ENCODE peak calls at places on chromosomes 11 and 22, in seven cellular contexts. N, Y, L, A, R, H and Q are unnamed samples. For H3K9me3, the result is how much of the 10 kb centered on the place peaks cover.

GRCh38 chr11:73320786-73321325 is 12.8 kb downstream of the ARHGEF17 start:
- DNase-seq in A (no peak), R (no peak), H (no peak), Y (no peak), L (no peak), N (no peak), Q (no peak)

GRCh38 chr22:20951932-20952380 is 15.1 kb upstream of the AIFM3 start:
- DNase-seq in L (no peak), N (peak), A (no peak), H (no peak), R (peak), Y (no peak), Q (no peak)

GRCh38 chr11:112722876-112723275 is 238.3 kb upstream of the NCAM1 start:
- DNase-seq in Y (no peak), A (no peak), R (no peak), N (no peak), H (no peak), L (no peak), Q (no peak)

GRCh38 chr22:36160499-36160942 is at the start of gene APOL3:
- DNase-seq in Y (peak), H (no peak), L (peak), A (peak), N (peak), R (peak), Q (no peak)

GRCh38 chr11:111327908-111328624 is 29.7 kb downstream of the POU2AF3 start:
- DNase-seq in A (no peak), H (no peak), N (no peak), Y (peak), L (peak), R (no peak), Q (no peak)

GRCh38 chr22:26756675-26757293 is 99.4 kb downstream of the MIAT start:
- DNase-seq in A (peak), N (peak), Y (peak), H (no peak), R (peak), L (peak), Q (no peak)

GRCh38 chr22:46053563-46054090 is 76.7 kb upstream of the WNT7B start:
- DNase-seq in R (peak), A (peak), N (peak), Y (peak), L (peak), H (peak), Q (no peak)

GRCh38 chr22:17303840-17304779 is 65.2 kb upstream of the CECR2 start:
- DNase-seq in H (no peak), Y (no peak), N (peak), R (no peak), L (no peak), A (no peak), Q (no peak)

GRCh38 chr11:110185599-110185998 is 92.4 kb downstream of the ZC3H12C start:
- DNase-seq in L (no peak), R (no peak), Y (no peak), H (no peak), N (no peak), A (no peak), Q (no peak)

GRCh38 chr22:29700206-29700948 is 19.4 kb upstream of the CABP7 start:
- DNase-seq in H (no peak), A (no peak), N (no peak), Y (no peak), R (peak), L (no peak), Q (no peak)

GRCh38 chr11:3831378-3832239 is 9.2 kb downstream of the RHOG start:
- DNase-seq in L (no peak), N (no peak), R (no peak), A (no peak), H (no peak), Y (peak), Q (no peak)

GRCh38 chr11:122367809-122368231 is 251.8 kb upstream of the BLID start:
- DNase-seq in R (no peak), A (no peak), Y (no peak), L (peak), H (no peak), N (no peak), Q (peak)

GRCh38 chr22:17213976-17214375 is 5.3 kb downstream of the ADA2 start:
- DNase-seq in L (peak), H (no peak), A (no peak), N (peak), Y (peak), R (peak), Q (no peak)

GRCh38 chr22:45200862-45201511 is 37.3 kb downstream of the NUP50 start:
- DNase-seq in R (no peak), A (no peak), L (no peak), H (no peak), Y (no peak), N (no peak), Q (peak)

GRCh38 chr11:58905716-58906547 is 33.4 kb upstream of the GLYATL1 start:
- DNase-seq in L (peak), A (peak), H (peak), R (peak), N (peak), Y (peak), Q (peak)

GRCh38 chr11:13669544-13670488 is 1.3 kb downstream of the FAR1 start:
- DNase-seq in R (no peak), N (no peak), A (no peak), H (no peak), L (no peak), Y (no peak), Q (no peak)

GRCh38 chr11:118398797-118399564 is 2.4 kb upstream of the ATP5MG start:
- DNase-seq in N (no peak), H (no peak), A (no peak), Y (no peak), R (no peak), L (no peak), Q (no peak)

GRCh38 chr22:38901111-38901641 is 29.2 kb upstream of the CBX6 start:
- DNase-seq in R (no peak), Y (no peak), A (no peak), L (no peak), N (no peak), H (no peak), Q (no peak)

GRCh38 chr11:7332962-7333361 is 81.3 kb downstream of the SYT9 start:
- DNase-seq in Y (no peak), R (no peak), N (no peak), L (no peak), H (no peak), A (no peak), Q (no peak)

GRCh38 chr11:12285106-12285505 is 92.3 kb upstream of the PARVA start:
- DNase-seq in L (no peak), Y (no peak), A (no peak), R (no peak), N (no peak), H (no peak), Q (peak)

GRCh38 chr22:36879775-36880174 is 19.0 kb downstream of the NCF4 start:
- DNase-seq in N (no peak), Y (no peak), R (no peak), A (no peak), H (no peak), L (no peak), Q (no peak)

GRCh38 chr22:31048570-31048969 is 32.5 kb upstream of the SMTN start:
- DNase-seq in H (no peak), R (no peak), Y (no peak), L (no peak), A (no peak), N (no peak), Q (no peak)

GRCh38 chr11:34242037-34242625 is 115.7 kb downstream of the ABTB2 start:
- DNase-seq in H (peak), L (no peak), R (no peak), N (no peak), A (no peak), Y (no peak), Q (no peak)

GRCh38 chr11:61803889-61804647 is 11.4 kb downstream of the FEN1 start:
- DNase-seq in L (no peak), H (no peak), N (no peak), R (no peak), A (no peak), Y (no peak), Q (no peak)

GRCh38 chr11:130451261-130452019 is 3.0 kb downstream of the ADAMTS15 start:
- DNase-seq in N (peak), R (no peak), H (no peak), A (no peak), L (no peak), Y (peak), Q (no peak)

GRCh38 chr11:17314232-17314547 is 37.4 kb upstream of the NCR3LG1 start:
- DNase-seq in A (no peak), N (no peak), R (no peak), L (no peak), Y (no peak), H (no peak), Q (peak)

GRCh38 chr11:44185522-44185921 is 90.0 kb downstream of the EXT2 start:
- DNase-seq in Y (no peak), L (no peak), A (no peak), R (no peak), H (no peak), N (no peak), Q (no peak)

GRCh38 chr11:48050304-48050703 is 69.9 kb downstream of the PTPRJ start:
- DNase-seq in N (no peak), Y (no peak), R (no peak), H (no peak), L (no peak), A (no peak), Q (no peak)

GRCh38 chr11:76665172-76665571 is 5.4 kb downstream of the LRRC32 start:
- DNase-seq in N (no peak), H (no peak), L (no peak), A (no peak), Y (no peak), R (peak), Q (no peak)

GRCh38 chr11:47400813-47401279 is 7.5 kb upstream of the SLC39A13 start:
- DNase-seq in Y (no peak), R (no peak), A (no peak), H (no peak), L (no peak), N (no peak), Q (no peak)

GRCh38 chr11:846496-847098 is 3.9 kb downstream of the TSPAN4 start:
- DNase-seq in N (no peak), Y (no peak), L (no peak), A (no peak), R (no peak), H (no peak), Q (no peak)

GRCh38 chr11:17494019-17494418 is 17.4 kb upstream of the ABCC8 start:
- DNase-seq in L (no peak), H (no peak), R (no peak), Y (no peak), N (no peak), A (no peak), Q (no peak)

GRCh38 chr11:34792143-34792542 is 124.0 kb downstream of the APIP start:
- DNase-seq in R (no peak), L (no peak), N (no peak), Y (no peak), H (no peak), A (no peak), Q (no peak)

DNA sequence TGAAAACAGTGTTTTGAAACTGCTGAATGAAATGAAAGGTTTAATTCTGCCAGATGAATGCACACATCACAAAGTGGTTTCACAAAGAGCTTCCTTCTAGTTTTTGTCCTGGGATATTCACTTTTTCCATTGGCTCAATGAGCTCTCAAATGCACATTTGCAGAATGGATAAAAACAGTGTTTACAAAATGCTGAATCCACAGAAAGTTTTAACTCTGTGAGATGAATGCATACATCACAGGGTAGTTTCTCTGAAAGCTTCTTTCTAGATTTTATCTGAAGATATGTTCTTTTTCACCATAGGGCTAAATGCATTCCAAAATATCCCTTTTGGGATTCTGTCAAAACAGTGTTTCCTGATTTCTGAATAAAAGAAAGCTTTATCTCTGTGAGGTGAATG is 237.6 kb downstream of the OR4A5 start:
- DNase-seq in L (no peak), H (no peak), A (no peak), R (no peak), Y (no peak), N (no peak), Q (no peak)
- H3K9me3 ChIP-seq in L (under half), H (under half), A (half or more), R (under half), Y (half or more), N (half or more), Q (under half)

GRCh38 chr11:86418929-86419328 is 44.2 kb downstream of the CCDC81 start:
- DNase-seq in Y (no peak), R (no peak), A (no peak), H (no peak), N (no peak), L (no peak), Q (no peak)
- TF ChIP-seq CTCF in Y (no peak), R (no peak), A (no peak), H (no peak), N (no peak), L (no peak), Q (peak)

DNA sequence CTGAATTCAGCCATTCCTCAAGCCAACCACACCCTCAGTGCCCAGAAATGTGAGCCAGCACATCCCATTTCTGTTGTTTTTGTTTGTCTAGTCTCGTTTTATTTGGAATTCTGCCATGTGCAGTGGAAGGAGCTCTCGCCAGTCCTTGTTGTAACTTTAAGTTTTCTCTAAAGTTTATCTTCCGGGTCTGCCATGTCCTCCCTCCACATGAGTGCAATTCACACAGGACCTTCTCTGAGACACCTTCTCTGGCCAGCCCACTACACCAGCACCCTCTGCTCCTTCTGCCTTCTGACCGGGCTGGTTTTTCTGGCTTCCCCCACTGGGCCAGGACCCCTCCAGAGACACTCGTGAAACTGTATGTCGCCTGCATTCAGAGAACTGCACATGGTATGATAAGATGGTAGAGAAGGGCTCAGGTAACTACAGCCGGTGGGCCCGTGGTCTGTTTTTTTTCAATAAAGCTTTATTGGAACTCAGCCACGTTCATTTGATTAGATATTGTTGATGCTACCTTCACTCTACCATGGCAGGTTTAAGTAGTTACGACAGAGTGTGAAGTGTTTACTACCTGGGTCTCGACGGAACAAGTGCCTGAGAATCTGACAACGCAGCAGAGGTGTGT is 513.9 kb downstream of the TBC1D22A start:
- DNase-seq in A (no peak), H (no peak), L (no peak), N (no peak), R (no peak), Y (no peak), Q (no peak)
- H3K9me3 ChIP-seq in A (under half), H (under half), L (under half), N (under half), R (under half), Y (under half), Q (under half)

GRCh38 chr22:23857606-23858483 is at the start of gene SLC2A11:
- DNase-seq in R (peak), L (peak), A (peak), N (peak), H (peak), Y (peak), Q (peak)

GRCh38 chr22:23856721-23857605 is 712 bp upstream of the SLC2A11 start:
- DNase-seq in A (peak), Y (no peak), L (peak), H (peak), N (peak), R (peak), Q (no peak)

GRCh38 chr22:23859201-23859600 is 1.5 kb downstream of the SLC2A11 start:
- DNase-seq in Y (no peak), R (no peak), L (peak), H (no peak), N (no peak), A (no peak), Q (no peak)

GRCh38 chr22:23862103-23862502 is 4.4 kb downstream of the SLC2A11 start:
- DNase-seq in R (no peak), H (peak), Y (no peak), N (peak), L (peak), A (no peak), Q (no peak)

GRCh38 chr22:23858484-23858815 is 775 bp downstream of the SLC2A11 start:
- DNase-seq in N (no peak), H (no peak), A (no peak), L (no peak), Y (no peak), R (no peak), Q (no peak)
- TF ChIP-seq CTCF in N (no peak), H (no peak), A (no peak), L (no peak), Y (no peak), R (no peak), Q (peak)

GRCh38 chr22:40429481-40429880 is 59.1 kb downstream of the SGSM3 start:
- DNase-seq in N (no peak), A (no peak), H (no peak), Y (no peak), R (no peak), L (no peak), Q (no peak)

GRCh38 chr22:40431021-40431420 is 60.6 kb downstream of the SGSM3 start:
- DNase-seq in A (no peak), L (no peak), Y (no peak), R (no peak), H (no peak), N (no peak), Q (no peak)

GRCh38 chr22:40432167-40432566 is 61.8 kb downstream of the SGSM3 start:
- DNase-seq in H (no peak), L (no peak), A (no peak), N (no peak), Y (no peak), R (no peak), Q (no peak)

GRCh38 chr22:40426671-40427070 is 56.3 kb downstream of the SGSM3 start:
- DNase-seq in N (no peak), R (no peak), H (no peak), L (no peak), A (peak), Y (no peak), Q (no peak)

GRCh38 chr22:40428796-40429195 is 58.4 kb downstream of the SGSM3 start:
- DNase-seq in H (no peak), L (no peak), R (no peak), A (no peak), N (no peak), Y (no peak), Q (no peak)
- H3K9me3 ChIP-seq in H (under half), L (under half), R (under half), A (under half), N (under half), Y (under half), Q (under half)

DNA sequence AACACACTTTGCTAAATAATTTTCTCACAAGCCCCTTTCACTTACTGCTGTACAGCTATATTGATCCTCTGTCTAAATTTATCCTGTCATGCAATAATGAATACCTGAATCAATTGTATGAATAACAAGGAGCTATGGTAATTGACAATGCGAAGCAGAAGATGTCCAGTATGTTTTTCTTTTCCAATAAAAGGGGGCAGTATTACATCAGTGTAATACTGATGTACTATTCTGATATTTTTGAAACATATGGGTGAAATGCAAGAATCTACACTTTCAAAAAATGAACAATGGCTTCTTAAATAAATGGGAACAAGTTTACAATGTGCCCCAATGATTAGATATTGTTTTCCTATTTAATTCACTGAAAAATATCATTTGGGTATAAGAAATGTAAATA is 315.1 kb downstream of the SOX6 start:
- DNase-seq in H (no peak), A (no peak), L (no peak), Y (no peak), N (no peak), R (no peak), Q (no peak)
- TF ChIP-seq CTCF in H (no peak), A (no peak), L (no peak), Y (no peak), N (no peak), R (no peak), Q (no peak)

GRCh38 chr11:127629200-127629599 is 628.6 kb upstream of the KIRREL3 start:
- DNase-seq in R (no peak), H (no peak), Y (no peak), A (no peak), N (no peak), L (no peak), Q (no peak)
- H3K9me3 ChIP-seq in R (under half), H (under half), Y (under half), A (under half), N (under half), L (under half), Q (under half)